ENCODE peak calls at places on chromosomes 1 and 21, in four cellular contexts. A, S, H and Y are unnamed samples.

GRCh38 chr1:248872752-248873408 is 14.0 kb upstream of the ZNF692 start:
- DNase-seq in A (peak; percentile 67), S (peak; percentile 64), H (peak; percentile 66), Y (peak; percentile 20)

GRCh38 chr1:21827141-21827679 is 15.1 kb downstream of the LDLRAD2 start:
- DNase-seq in A (no peak), S (no peak), H (no peak), Y (no peak)

GRCh38 chr1:2815551-2815950 is 14.1 kb upstream of the TTC34 start:
- DNase-seq in A (no peak), S (no peak), H (no peak), Y (no peak)

GRCh38 chr1:220696863-220697231 is 6.7 kb downstream of the C1orf115 start:
- DNase-seq in A (no peak), S (no peak), H (no peak), Y (no peak)

GRCh38 chr1:172999349-172999748 is 51.4 kb downstream of the TNFSF18 start:
- DNase-seq in A (no peak), S (no peak), H (no peak), Y (no peak)

GRCh38 chr1:207805841-207806421 is 54.1 kb downstream of the CD46 start:
- DNase-seq in A (no peak), S (no peak), H (peak; percentile 63), Y (no peak)

GRCh38 chr1:209202826-209203439 is 380.6 kb upstream of the CAMK1G start:
- DNase-seq in A (no peak), S (peak; percentile 39), H (no peak), Y (no peak)

GRCh38 chr1:17244826-17245740 is 3.8 kb upstream of the PADI3 start:
- DNase-seq in A (no peak), S (no peak), H (no peak), Y (no peak)

GRCh38 chr1:27102707-27103468 is 52.0 kb downstream of the SLC9A1 start:
- DNase-seq in A (peak; percentile 2), S (peak; percentile 90), H (peak; percentile 82), Y (peak; percentile 88)

GRCh38 chr1:25800538-25801377 is 765 bp downstream of the SELENON start:
- DNase-seq in A (no peak), S (peak; percentile 44), H (no peak), Y (no peak)

GRCh38 chr1:73065585-73065984 is 783.2 kb upstream of the NEGR1 start:
- DNase-seq in A (no peak), S (peak; percentile 34), H (no peak), Y (no peak)

GRCh38 chr1:107444302-107444701 is 303.5 kb downstream of the NTNG1 start:
- DNase-seq in A (no peak), S (no peak), H (no peak), Y (no peak)

GRCh38 chr1:109617291-109617801 is 2.1 kb downstream of the GNAT2 start:
- DNase-seq in A (peak; percentile 22), S (peak; percentile 35), H (no peak), Y (no peak)

GRCh38 chr1:175463856-175464255 is 271.3 kb upstream of the KIAA0040 start:
- DNase-seq in A (no peak), S (no peak), H (no peak), Y (no peak)

GRCh38 chr21:26806734-26807372 is 38.4 kb downstream of the ADAMTS1 start:
- DNase-seq in A (no peak), S (no peak), H (no peak), Y (no peak)

GRCh38 chr1:84939151-84939550 is 46.1 kb upstream of the LPAR3 start:
- DNase-seq in A (no peak), S (no peak), H (no peak), Y (no peak)

GRCh38 chr1:10046356-10047085 is 13.8 kb downstream of the UBE4B start:
- DNase-seq in A (no peak), S (no peak), H (no peak), Y (no peak)

GRCh38 chr1:10958614-10959013 is 53.8 kb upstream of the TARDBP start:
- DNase-seq in A (no peak), S (peak; percentile 65), H (no peak), Y (no peak)

GRCh38 chr1:22323846-22324504 is 127.7 kb upstream of the ZBTB40 start:
- DNase-seq in A (no peak), S (no peak), H (no peak), Y (no peak)

GRCh38 chr1:203060115-203060514 is 25.7 kb downstream of the MYOG start:
- DNase-seq in A (no peak), S (no peak), H (no peak), Y (no peak)

GRCh38 chr1:156616463-156616862 is 2.8 kb upstream of the HAPLN2 start:
- DNase-seq in A (no peak), S (no peak), H (no peak), Y (no peak)

GRCh38 chr1:234605983-234606730 is 3.8 kb downstream of the IRF2BP2 start:
- DNase-seq in A (peak; percentile 55), S (no peak), H (peak; percentile 52), Y (peak; percentile 22)

GRCh38 chr1:157231844-157232550 is 93.8 kb upstream of the ETV3 start:
- DNase-seq in A (no peak), S (no peak), H (no peak), Y (no peak)

GRCh38 chr1:44355582-44356305 is 687 bp upstream of the ERI3 start:
- DNase-seq in A (no peak), S (no peak), H (no peak), Y (no peak)

GRCh38 chr21:37357691-37358090 is 8.9 kb upstream of the DYRK1A start:
- DNase-seq in A (no peak), S (no peak), H (no peak), Y (no peak)

GRCh38 chr1:119674835-119675289 is 26.8 kb upstream of the ZNF697 start:
- DNase-seq in A (no peak), S (peak; percentile 37), H (peak; percentile 57), Y (peak; percentile 2)

GRCh38 chr1:198231776-198232175 is 75.0 kb downstream of the NEK7 start:
- DNase-seq in A (no peak), S (no peak), H (no peak), Y (no peak)

GRCh38 chr1:228198977-228199590 is 8.8 kb upstream of the OBSCN start:
- DNase-seq in A (no peak), S (no peak), H (no peak), Y (no peak)

GRCh38 chr21:28215214-28215954 is 777.3 kb downstream of the LTN1 start:
- DNase-seq in A (no peak), S (no peak), H (no peak), Y (no peak)

GRCh38 chr1:167728818-167729410 is 7.1 kb downstream of the MPZL1 start:
- DNase-seq in A (no peak), S (no peak), H (no peak), Y (no peak)

GRCh38 chr21:28959367-28960099 is 33.1 kb downstream of the LTN1 start:
- DNase-seq in A (no peak), S (no peak), H (no peak), Y (no peak)

GRCh38 chr1:10737268-10737624 is 59.2 kb downstream of the CASZ1 start:
- DNase-seq in A (no peak), S (no peak), H (no peak), Y (no peak)